ENCODE peak calls at places on chromosomes 4 and X, in five cellular contexts. One of them, this sample, is unnamed. For H3K4me1 and H3K9me3, the result is how much of the 10 kb centered on the place peaks cover.

GRCh38 chr4:32499176-32499575 is 1779.0 kb downstream of the PCDH7 start:
- DNase-seq in H9: no peak
- DNase-seq in Peyer's patch: no peak
- DNase-seq in transverse colon: no peak
- DNase-seq in SJSA1: no peak
- DNase-seq in this sample: no peak

GRCh38 chr4:1395941-1396805 is 10.1 kb downstream of the NKX1-1 start:
- DNase-seq in SJSA1: no peak
- DNase-seq in Peyer's patch: no peak
- DNase-seq in transverse colon: no peak
- DNase-seq in H9: no peak
- DNase-seq in this sample: no peak

GRCh38 chrX:3384330-3384729 is 37.9 kb upstream of the MXRA5 start:
- DNase-seq in H9: no peak
- DNase-seq in Peyer's patch: no peak
- DNase-seq in transverse colon: no peak
- DNase-seq in SJSA1: no peak
- DNase-seq in this sample: no peak

GRCh38 chrX:437636-438390 is 51.1 kb upstream of the PPP2R3B start:
- DNase-seq in H9: no peak
- DNase-seq in SJSA1: no peak
- DNase-seq in transverse colon: no peak
- DNase-seq in Peyer's patch: peak
- DNase-seq in this sample: no peak

GRCh38 chr4:26887143-26887542 is 26.5 kb downstream of the STIM2 start:
- DNase-seq in H9: no peak
- DNase-seq in SJSA1: no peak
- DNase-seq in Peyer's patch: no peak
- DNase-seq in transverse colon: no peak
- DNase-seq in this sample: no peak

GRCh38 chrX:68830486-68831404 is 1.9 kb downstream of the EFNB1 start:
- DNase-seq in SJSA1: peak
- DNase-seq in H9: peak
- DNase-seq in Peyer's patch: no peak
- DNase-seq in transverse colon: no peak
- DNase-seq in this sample: no peak

GRCh38 chrX:117711774-117712173 is 404.8 kb downstream of the KLHL13 start:
- DNase-seq in H9: no peak
- DNase-seq in Peyer's patch: no peak
- DNase-seq in transverse colon: no peak
- DNase-seq in SJSA1: no peak
- DNase-seq in this sample: no peak

GRCh38 chr4:137524642-137525384 is 7.5 kb downstream of the PCDH18 start:
- DNase-seq in Peyer's patch: no peak
- DNase-seq in H9: no peak
- DNase-seq in SJSA1: no peak
- DNase-seq in transverse colon: no peak
- DNase-seq in this sample: no peak

GRCh38 chrX:37776283-37776986 is 3.4 kb upstream of the CYBB start:
- DNase-seq in Peyer's patch: no peak
- DNase-seq in H9: no peak
- DNase-seq in SJSA1: no peak
- DNase-seq in transverse colon: no peak
- DNase-seq in this sample: no peak

GRCh38 chr4:2482693-2483092 is 13.8 kb downstream of the RNF4 start:
- DNase-seq in Peyer's patch: no peak
- DNase-seq in transverse colon: no peak
- DNase-seq in H9: no peak
- DNase-seq in SJSA1: no peak
- DNase-seq in this sample: no peak
- H3K4me1 ChIP-seq in Peyer's patch: under half
- H3K4me1 ChIP-seq in transverse colon: half or more
- H3K4me1 ChIP-seq in H9: under half
- H3K4me1 ChIP-seq in SJSA1: under half
- H3K4me1 ChIP-seq in this sample: under half

GRCh38 chrX:132181364-132181763 is 37.9 kb downstream of the RAP2C start:
- DNase-seq in SJSA1: no peak
- DNase-seq in transverse colon: peak
- DNase-seq in Peyer's patch: no peak
- DNase-seq in H9: no peak
- DNase-seq in this sample: no peak
- H3K9me3 ChIP-seq in SJSA1: under half
- H3K9me3 ChIP-seq in transverse colon: under half
- H3K9me3 ChIP-seq in Peyer's patch: under half
- H3K9me3 ChIP-seq in H9: under half
- H3K9me3 ChIP-seq in this sample: under half

DNA sequence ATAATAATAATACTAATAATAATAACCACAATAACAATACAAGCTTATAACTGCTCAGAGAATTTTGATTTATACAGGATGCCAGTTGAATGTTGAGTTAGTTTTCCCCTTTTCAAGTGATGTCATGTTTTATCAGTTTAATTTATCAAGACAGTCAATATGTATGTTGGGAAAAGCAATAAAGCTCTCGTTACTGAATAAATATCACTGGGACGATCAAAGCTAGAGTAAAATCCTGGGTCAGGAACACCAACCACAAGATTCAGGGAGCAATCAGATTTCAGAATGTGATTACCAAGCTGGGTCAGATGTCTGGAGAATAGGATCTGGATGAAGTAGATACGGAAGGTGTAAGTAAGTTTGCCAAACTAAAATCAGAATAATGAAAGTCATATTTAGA is 179.6 kb downstream of the GRID2 start:
- DNase-seq in transverse colon: no peak
- DNase-seq in H9: no peak
- DNase-seq in Peyer's patch: no peak
- DNase-seq in SJSA1: no peak
- DNase-seq in this sample: no peak
- H3K4me1 ChIP-seq in transverse colon: under half
- H3K4me1 ChIP-seq in H9: under half
- H3K4me1 ChIP-seq in Peyer's patch: under half
- H3K4me1 ChIP-seq in SJSA1: under half
- H3K4me1 ChIP-seq in this sample: under half

GRCh38 chr4:169283114-169283509 is 12.4 kb upstream of the SH3RF1 start:
- DNase-seq in H9: no peak
- DNase-seq in SJSA1: peak
- DNase-seq in transverse colon: no peak
- DNase-seq in Peyer's patch: no peak
- DNase-seq in this sample: no peak
- H3K9me3 ChIP-seq in H9: under half
- H3K9me3 ChIP-seq in SJSA1: under half
- H3K9me3 ChIP-seq in transverse colon: under half
- H3K9me3 ChIP-seq in Peyer's patch: under half
- H3K9me3 ChIP-seq in this sample: under half

GRCh38 chrX:19848110-19848509 is 39.3 kb downstream of the SH3KBP1 start:
- DNase-seq in Peyer's patch: no peak
- DNase-seq in H9: no peak
- DNase-seq in transverse colon: no peak
- DNase-seq in SJSA1: no peak
- DNase-seq in this sample: no peak

GRCh38 chrX:19849433-19850190 is 37.8 kb downstream of the SH3KBP1 start:
- DNase-seq in transverse colon: no peak
- DNase-seq in Peyer's patch: no peak
- DNase-seq in SJSA1: no peak
- DNase-seq in H9: no peak
- DNase-seq in this sample: no peak

GRCh38 chrX:19842542-19842941 is 44.9 kb downstream of the SH3KBP1 start:
- DNase-seq in SJSA1: no peak
- DNase-seq in H9: no peak
- DNase-seq in transverse colon: no peak
- DNase-seq in Peyer's patch: no peak
- DNase-seq in this sample: no peak

GRCh38 chrX:19852014-19853005 is 35.1 kb downstream of the SH3KBP1 start:
- DNase-seq in transverse colon: no peak
- DNase-seq in Peyer's patch: no peak
- DNase-seq in H9: no peak
- DNase-seq in SJSA1: no peak
- DNase-seq in this sample: no peak

GRCh38 chrX:19846995-19847790 is 40.2 kb downstream of the SH3KBP1 start:
- DNase-seq in Peyer's patch: no peak
- DNase-seq in SJSA1: peak
- DNase-seq in transverse colon: no peak
- DNase-seq in H9: no peak
- DNase-seq in this sample: no peak
- H3K4me1 ChIP-seq in Peyer's patch: under half
- H3K4me1 ChIP-seq in SJSA1: under half
- H3K4me1 ChIP-seq in transverse colon: under half
- H3K4me1 ChIP-seq in H9: under half
- H3K4me1 ChIP-seq in this sample: under half

GRCh38 chr4:124449881-124450280 is 262.7 kb downstream of the ANKRD50 start:
- DNase-seq in H9: no peak
- DNase-seq in SJSA1: no peak
- DNase-seq in Peyer's patch: no peak
- DNase-seq in transverse colon: no peak
- DNase-seq in this sample: no peak

DNA sequence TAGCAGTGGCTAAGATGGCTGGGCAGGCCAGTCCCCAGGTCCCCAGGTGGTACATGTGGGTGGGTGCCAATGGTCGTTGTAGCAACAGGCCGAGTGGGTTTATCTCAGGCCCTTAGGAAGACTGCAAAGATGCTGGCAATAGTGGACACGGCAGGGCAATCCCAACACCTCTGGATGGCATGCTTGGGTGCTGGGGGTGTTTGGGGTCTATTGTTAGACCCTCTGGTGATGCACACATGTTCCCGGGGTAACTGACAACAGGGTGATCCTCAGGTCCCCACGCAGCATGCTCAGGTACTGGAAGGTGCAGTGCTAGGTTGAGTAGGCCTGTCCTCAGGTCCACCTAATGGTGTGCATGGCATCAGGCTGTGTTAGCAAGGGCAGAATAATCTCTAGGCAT is 267.5 kb downstream of the ANKRD50 start:
- DNase-seq in Peyer's patch: no peak
- DNase-seq in SJSA1: no peak
- DNase-seq in transverse colon: no peak
- DNase-seq in H9: no peak
- DNase-seq in this sample: no peak
- H3K9me3 ChIP-seq in Peyer's patch: under half
- H3K9me3 ChIP-seq in SJSA1: under half
- H3K9me3 ChIP-seq in transverse colon: under half
- H3K9me3 ChIP-seq in H9: under half
- H3K9me3 ChIP-seq in this sample: under half

GRCh38 chr4:140061883-140062282 is 92.1 kb downstream of the MAML3 start:
- DNase-seq in Peyer's patch: no peak
- DNase-seq in H9: no peak
- DNase-seq in SJSA1: no peak
- DNase-seq in transverse colon: no peak
- DNase-seq in this sample: no peak
- H3K4me1 ChIP-seq in Peyer's patch: under half
- H3K4me1 ChIP-seq in H9: under half
- H3K4me1 ChIP-seq in SJSA1: under half
- H3K4me1 ChIP-seq in transverse colon: under half
- H3K4me1 ChIP-seq in this sample: under half

GRCh38 chr4:114563536-114564315 is 34.9 kb upstream of the UGT8 start:
- DNase-seq in H9: no peak
- DNase-seq in Peyer's patch: peak
- DNase-seq in SJSA1: no peak
- DNase-seq in transverse colon: no peak
- DNase-seq in this sample: no peak

GRCh38 chr4:114562176-114562904 is 36.3 kb upstream of the UGT8 start:
- DNase-seq in transverse colon: no peak
- DNase-seq in SJSA1: no peak
- DNase-seq in Peyer's patch: no peak
- DNase-seq in H9: peak
- DNase-seq in this sample: peak

GRCh38 chr4:114558446-114559020 is 40.1 kb upstream of the UGT8 start:
- DNase-seq in Peyer's patch: no peak
- DNase-seq in transverse colon: no peak
- DNase-seq in SJSA1: no peak
- DNase-seq in H9: no peak
- DNase-seq in this sample: peak

DNA sequence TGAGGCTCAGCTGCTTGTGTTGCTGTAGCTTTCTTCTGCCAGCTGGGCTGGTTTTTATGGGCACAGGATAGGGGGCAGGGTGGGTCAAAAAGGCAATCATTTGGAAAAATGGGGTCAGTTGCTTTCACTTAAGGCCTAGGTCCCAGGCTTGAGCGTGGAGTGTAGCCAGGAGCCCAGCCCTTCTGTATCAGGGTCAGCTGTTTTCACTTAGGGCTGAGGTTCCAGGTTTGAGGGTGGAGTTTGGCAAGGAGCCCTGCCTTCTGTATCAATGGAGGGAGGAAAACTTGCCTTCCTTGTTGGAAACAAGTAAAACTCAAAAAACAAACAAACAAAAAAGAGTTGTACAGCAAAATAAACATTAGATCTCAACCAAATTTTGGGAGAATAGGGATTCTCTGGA is 37.0 kb upstream of the UGT8 start:
- DNase-seq in SJSA1: no peak
- DNase-seq in Peyer's patch: peak
- DNase-seq in transverse colon: peak
- DNase-seq in H9: no peak
- DNase-seq in this sample: no peak
- H3K9me3 ChIP-seq in SJSA1: under half
- H3K9me3 ChIP-seq in Peyer's patch: under half
- H3K9me3 ChIP-seq in transverse colon: under half
- H3K9me3 ChIP-seq in H9: under half
- H3K9me3 ChIP-seq in this sample: under half

GRCh38 chr4:130025701-130026100 is 929.7 kb downstream of the C4orf33 start:
- DNase-seq in Peyer's patch: no peak
- DNase-seq in transverse colon: no peak
- DNase-seq in H9: no peak
- DNase-seq in SJSA1: no peak
- DNase-seq in this sample: no peak
- H3K4me1 ChIP-seq in Peyer's patch: under half
- H3K4me1 ChIP-seq in transverse colon: under half
- H3K4me1 ChIP-seq in H9: under half
- H3K4me1 ChIP-seq in SJSA1: under half
- H3K4me1 ChIP-seq in this sample: under half

DNA sequence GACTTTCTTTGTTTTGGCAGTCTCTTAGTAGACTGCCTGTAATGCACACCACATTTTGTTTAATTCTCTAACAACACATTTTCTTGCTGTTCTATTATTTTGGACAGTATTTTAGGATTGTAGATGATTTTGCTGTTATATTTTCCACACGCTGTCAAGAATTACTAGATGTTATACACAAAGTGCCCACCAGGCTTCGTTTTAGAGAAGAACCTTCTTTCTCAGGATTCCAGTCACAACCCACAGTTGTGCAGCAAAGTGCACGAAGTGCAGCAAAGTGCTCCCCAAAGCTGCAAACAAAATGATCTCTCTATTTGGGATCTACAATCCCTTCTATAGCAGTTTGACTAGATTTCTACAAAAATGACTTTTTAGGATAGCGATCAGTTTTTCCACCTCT is 2.4 kb downstream of the ZNF141 start:
- DNase-seq in transverse colon: no peak
- DNase-seq in H9: no peak
- DNase-seq in SJSA1: no peak
- DNase-seq in Peyer's patch: no peak
- DNase-seq in this sample: no peak
- H3K9me3 ChIP-seq in transverse colon: under half
- H3K9me3 ChIP-seq in H9: under half
- H3K9me3 ChIP-seq in SJSA1: under half
- H3K9me3 ChIP-seq in Peyer's patch: under half
- H3K9me3 ChIP-seq in this sample: under half

This sample was measured in iPS DF 6.9.